ENCODE peak calls at places on chromosome 12, in seven cellular contexts. U is amniotic stem cell; T is nucleus accumbens; Q is NCI-H1436 treated with DMSO at 0.1 percent for 48 hours; R is right lobe of liver; P is choroid plexus epithelial cell; J is activated naive CD4-positive, alpha-beta T cell. I is an unnamed sample.
A peak's percentile ranks its signal among the peaks of the same experiment; 100 is the strongest.

GRCh38 chr12:126668538-126668937 is 1598.4 kb upstream of the TMEM132C start:
- DNase-seq in U (no peak), J (no peak), T (no peak), P (peak; percentile 46), R (no peak), Q (no peak), I (no peak)

GRCh38 chr12:121036810-121037326 is 2.2 kb downstream of the OASL start:
- DNase-seq in T (no peak), P (peak; percentile 68), J (no peak), Q (no peak), R (no peak), U (peak; percentile 12), I (no peak)

GRCh38 chr12:47394070-47394469 is 311.8 kb downstream of the RPAP3 start:
- DNase-seq in J (no peak), Q (no peak), U (no peak), R (no peak), T (no peak), P (no peak), I (no peak)

GRCh38 chr12:46386360-46386867 is 13.8 kb upstream of the SLC38A2 start:
- DNase-seq in U (peak; percentile 80), Q (no peak), J (no peak), R (no peak), P (peak; percentile 97), T (no peak), I (no peak)

GRCh38 chr12:120855823-120856589 is 48.2 kb downstream of the SPPL3 start:
- DNase-seq in Q (no peak), P (no peak), J (no peak), T (no peak), U (no peak), R (no peak), I (no peak)

GRCh38 chr12:104011265-104011664 is 38.7 kb downstream of the GLT8D2 start:
- DNase-seq in Q (no peak), J (no peak), P (peak; percentile 88), U (peak; percentile 66), R (no peak), T (no peak), I (no peak)

GRCh38 chr12:19873146-19873545 is 433.9 kb downstream of the AEBP2 start:
- DNase-seq in U (no peak), Q (no peak), P (no peak), J (no peak), R (no peak), T (no peak), I (no peak)

GRCh38 chr12:86914716-86915115 is 658.5 kb upstream of the MGAT4C start:
- DNase-seq in R (no peak), Q (no peak), P (peak; percentile 85), T (no peak), J (no peak), U (peak; percentile 2), I (no peak)

GRCh38 chr12:118436002-118436724 is 59.8 kb downstream of the SUDS3 start:
- DNase-seq in J (no peak), U (no peak), P (no peak), T (no peak), Q (no peak), R (no peak), I (no peak)

GRCh38 chr12:47024463-47024862 is 55.0 kb upstream of the PCED1B start:
- DNase-seq in R (no peak), P (no peak), J (no peak), Q (no peak), T (no peak), U (no peak), I (no peak)

GRCh38 chr12:121196902-121197301 is 13.0 kb upstream of the P2RX4 start:
- DNase-seq in P (no peak), T (no peak), U (no peak), R (no peak), J (no peak), Q (no peak), I (no peak)

GRCh38 chr12:124242529-124243065 is 52.3 kb upstream of the RFLNA start:
- DNase-seq in R (no peak), J (no peak), U (no peak), P (no peak), Q (no peak), T (no peak), I (no peak)